ENCODE peak calls at places on chromosomes 3 and 15, in four cellular contexts. L is stomach, K is NCI-H187 treated with DMSO at 0.1 percent for 48 hours, O is RWPE1. E is an unnamed sample.

GRCh38 chr3:156366559-156366958 is 188.4 kb downstream of the SSR3 start:
- DNase-seq in L (no peak), K (no peak), O (no peak), E (no peak)

GRCh38 chr3:9906480-9906879 is 3.8 kb downstream of the IL17RE start:
- DNase-seq in L (peak; percentile 53), K (no peak), O (no peak), E (no peak)

GRCh38 chr15:89335289-89336041 is 841 bp upstream of the POLG start:
- DNase-seq in L (no peak), K (no peak), O (no peak), E (no peak)

GRCh38 chr3:193890036-193890897 is 245.7 kb upstream of the HES1 start:
- DNase-seq in L (peak; percentile 21), K (no peak), O (no peak), E (no peak)

GRCh38 chr3:130539005-130539404 is 22.0 kb downstream of the COL6A6 start:
- DNase-seq in L (peak; percentile 39), K (no peak), O (peak; percentile 43), E (peak; percentile 30)

GRCh38 chr3:150308481-150308918 is 99.6 kb upstream of the TSC22D2 start:
- DNase-seq in L (peak; percentile 42), K (no peak), O (no peak), E (no peak)

GRCh38 chr3:39707314-39707909 is 102.0 kb upstream of the MYRIP start:
- DNase-seq in L (no peak), K (no peak), O (peak; percentile 23), E (no peak)

GRCh38 chr3:167929937-167930336 is 165.8 kb downstream of the GOLIM4 start:
- DNase-seq in L (no peak), K (no peak), O (no peak), E (no peak)

GRCh38 chr3:24185738-24186384 is 240.8 kb downstream of the NR1D2 start:
- DNase-seq in L (peak; percentile 37), K (no peak), O (peak; percentile 40), E (no peak)

E was measured in pancreas.